ENCODE peak calls at places on chromosome 17, in four cellular contexts. W is A549, S is GM12878, Y is K562. L is an unnamed sample.

GRCh38 chr17:7410634-7411426 is 3.2 kb downstream of the NLGN2 start:
- DNase-seq in Y (no peak), S (no peak), W (no peak), L (no peak)

GRCh38 chr17:57294629-57295501 is 38.5 kb downstream of the MSI2 start:
- DNase-seq in S (no peak), W (peak; percentile 28), Y (peak; percentile 33), L (peak; percentile 21)

GRCh38 chr17:76681222-76682137 is 29.3 kb downstream of the MXRA7 start:
- DNase-seq in W (peak; percentile 77), Y (peak; percentile 70), S (no peak), L (peak; percentile 58)

GRCh38 chr17:59651346-59651745 is 31.7 kb downstream of the CLTC start:
- DNase-seq in Y (no peak), W (no peak), S (no peak), L (no peak)

GRCh38 chr17:17757391-17757791 is 76.1 kb downstream of the RAI1 start:
- DNase-seq in Y (no peak), S (no peak), W (no peak), L (no peak)

GRCh38 chr17:37079735-37080134 is 131.0 kb downstream of the AATF start:
- DNase-seq in W (no peak), S (no peak), Y (no peak), L (no peak)

GRCh38 chr17:35612924-35613521 is 25.9 kb downstream of the AP2B1 start:
- DNase-seq in Y (peak; percentile 28), W (peak; percentile 68), S (no peak), L (peak; percentile 48)

GRCh38 chr17:57121308-57122042 is 36.4 kb downstream of the AKAP1 start:
- DNase-seq in W (peak; percentile 56), S (no peak), Y (peak; percentile 55), L (no peak)

GRCh38 chr17:76714822-76715461 is 4.2 kb upstream of the MXRA7 start:
- DNase-seq in W (peak; percentile 57), Y (peak; percentile 47), S (no peak), L (no peak)

GRCh38 chr17:53794875-53795274 is 27.9 kb upstream of the KIF2B start:
- DNase-seq in Y (no peak), S (no peak), W (no peak), L (no peak)

GRCh38 chr17:10875411-10875810 is 37.5 kb upstream of the PIRT start:
- DNase-seq in Y (peak; percentile 15), S (no peak), W (peak; percentile 14), L (no peak)

GRCh38 chr17:37744633-37744927 is 279 bp downstream of the HNF1B start:
- DNase-seq in S (no peak), Y (no peak), W (peak; percentile 73), L (no peak)

GRCh38 chr17:3740611-3741073 is 16.9 kb downstream of the HASPIN start:
- DNase-seq in W (no peak), S (no peak), Y (no peak), L (no peak)

GRCh38 chr17:57518587-57519118 is 226.4 kb downstream of the CCDC182 start:
- DNase-seq in Y (no peak), W (no peak), S (no peak), L (no peak)

GRCh38 chr17:68771867-68772515 is 170.8 kb upstream of the FAM20A start:
- DNase-seq in S (no peak), Y (peak; percentile 23), W (peak; percentile 74), L (peak; percentile 71)

GRCh38 chr17:27991594-27991993 is 50.9 kb upstream of the NLK start:
- DNase-seq in W (no peak), Y (no peak), S (no peak), L (peak; percentile 11)

GRCh38 chr17:43377056-43377810 is 21.6 kb upstream of the ARL4D start:
- DNase-seq in Y (no peak), W (no peak), S (no peak), L (no peak)

GRCh38 chr17:42288078-42288984 is at the start of gene STAT5A:
- DNase-seq in Y (peak; percentile 68), W (peak; percentile 73), S (no peak), L (peak; percentile 40)

GRCh38 chr17:43952351-43952723 is 1.4 kb downstream of the PYY start:
- DNase-seq in S (no peak), W (no peak), Y (peak; percentile 42), L (no peak)

GRCh38 chr17:4658478-4659305 is 17.2 kb upstream of the ALOX15 start:
- DNase-seq in Y (peak; percentile 81), S (no peak), W (no peak), L (no peak)

GRCh38 chr17:9702916-9703780 is 57.8 kb downstream of the USP43 start:
- DNase-seq in Y (no peak), S (no peak), W (no peak), L (no peak)

GRCh38 chr17:68961204-68961893 is 6.2 kb upstream of the ABCA8 start:
- DNase-seq in W (no peak), Y (no peak), S (no peak), L (no peak)

GRCh38 chr17:81518785-81519283 is 6.2 kb upstream of the ACTG1 start:
- DNase-seq in S (no peak), W (peak; percentile 58), Y (peak; percentile 69), L (no peak)

GRCh38 chr17:8155341-8156173 is 3.4 kb upstream of the PER1 start:
- DNase-seq in Y (no peak), S (no peak), W (no peak), L (no peak)

GRCh38 chr17:43125967-43126910 is 1.1 kb upstream of the BRCA1 start:
- DNase-seq in S (no peak), Y (peak; percentile 51), W (no peak), L (peak; percentile 61)

GRCh38 chr17:50211249-50212120 is 10.1 kb upstream of the COL1A1 start:
- DNase-seq in Y (no peak), W (no peak), S (no peak), L (no peak)
- H3K4me1 ChIP-seq in Y (peaks cover 57% of the 10 kb centered on the region), W (peaks cover 27% of the 10 kb centered on the region), S (peaks cover 12% of the 10 kb centered on the region), L (peaks cover 61% of the 10 kb centered on the region)

DNA sequence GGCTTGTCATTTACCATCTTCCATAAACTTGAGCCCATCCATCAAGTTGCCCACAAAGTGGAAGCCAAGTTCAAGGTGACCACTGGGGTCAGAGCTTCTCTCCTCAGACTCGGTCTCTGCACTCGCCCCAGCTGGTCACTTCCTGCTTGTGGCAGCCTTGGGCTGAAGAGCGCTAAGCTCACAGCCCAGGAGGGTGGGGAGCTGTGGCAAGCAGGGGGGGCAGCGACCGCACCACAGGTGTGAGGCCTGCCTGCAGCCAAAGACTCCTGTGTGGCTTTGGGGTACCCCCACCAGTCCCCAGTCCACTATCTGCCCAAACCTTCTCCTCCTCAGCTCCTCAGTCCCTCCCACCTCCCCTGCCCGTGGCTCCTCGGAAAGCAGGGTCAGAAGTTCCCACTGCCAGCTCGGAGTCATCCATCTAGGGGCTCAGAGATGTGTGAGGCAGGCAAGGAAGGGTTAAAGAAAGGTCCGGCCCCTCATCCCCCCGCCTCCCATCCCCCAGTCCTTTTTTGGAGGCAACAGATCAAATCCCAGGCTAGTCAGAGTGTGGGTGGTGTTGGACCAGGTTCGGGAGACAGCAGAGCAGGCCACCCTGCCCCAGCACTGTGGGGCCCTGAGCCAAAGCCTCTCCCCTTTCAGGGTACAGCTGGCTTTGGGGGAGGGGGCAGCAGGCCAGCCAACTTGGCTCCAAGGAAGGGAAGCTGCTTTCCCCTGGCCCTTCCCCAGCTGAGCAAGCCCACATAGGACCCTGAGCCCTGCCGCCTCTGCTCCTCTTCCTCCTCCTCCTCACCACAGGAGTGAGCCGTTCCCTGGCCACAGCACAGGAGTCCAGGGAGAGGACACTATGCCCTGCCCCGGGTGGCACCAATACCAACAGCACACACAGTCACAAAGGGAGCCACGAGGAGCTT is 3.2 kb downstream of the CSF3 start:
- DNase-seq in W (no peak), S (no peak), Y (no peak), L (no peak)
- TF ChIP-seq POLR2AphosphoS2 in W (no peak), S (no peak), Y (no peak), L (no peak)

GRCh38 chr17:63774982-63775290 is 966 bp downstream of the DDX42 start:
- DNase-seq in Y (no peak), W (no peak), S (no peak), L (no peak)

GRCh38 chr17:63774141-63774981 is at the start of gene DDX42:
- DNase-seq in W (peak; percentile 77), S (no peak), Y (peak; percentile 83), L (peak; percentile 64)

GRCh38 chr17:63773272-63774140 is at the start of gene CCDC47:
- DNase-seq in S (peak; percentile 98), Y (peak; percentile 94), W (peak; percentile 100), L (peak; percentile 100)

GRCh38 chr17:63772801-63773271 is 561 bp downstream of the CCDC47 start:
- DNase-seq in Y (no peak), W (peak; percentile 34), S (no peak), L (peak; percentile 31)

GRCh38 chr17:63775420-63775819 is 1.4 kb downstream of the DDX42 start:
- DNase-seq in S (no peak), W (no peak), Y (no peak), L (no peak)
- H3K27ac ChIP-seq in S (peak overlapping the region; percentile 65), W (peak overlapping the region; percentile 99), Y (peak overlapping the region; percentile 99), L (peak overlapping the region; percentile 100)

DNA sequence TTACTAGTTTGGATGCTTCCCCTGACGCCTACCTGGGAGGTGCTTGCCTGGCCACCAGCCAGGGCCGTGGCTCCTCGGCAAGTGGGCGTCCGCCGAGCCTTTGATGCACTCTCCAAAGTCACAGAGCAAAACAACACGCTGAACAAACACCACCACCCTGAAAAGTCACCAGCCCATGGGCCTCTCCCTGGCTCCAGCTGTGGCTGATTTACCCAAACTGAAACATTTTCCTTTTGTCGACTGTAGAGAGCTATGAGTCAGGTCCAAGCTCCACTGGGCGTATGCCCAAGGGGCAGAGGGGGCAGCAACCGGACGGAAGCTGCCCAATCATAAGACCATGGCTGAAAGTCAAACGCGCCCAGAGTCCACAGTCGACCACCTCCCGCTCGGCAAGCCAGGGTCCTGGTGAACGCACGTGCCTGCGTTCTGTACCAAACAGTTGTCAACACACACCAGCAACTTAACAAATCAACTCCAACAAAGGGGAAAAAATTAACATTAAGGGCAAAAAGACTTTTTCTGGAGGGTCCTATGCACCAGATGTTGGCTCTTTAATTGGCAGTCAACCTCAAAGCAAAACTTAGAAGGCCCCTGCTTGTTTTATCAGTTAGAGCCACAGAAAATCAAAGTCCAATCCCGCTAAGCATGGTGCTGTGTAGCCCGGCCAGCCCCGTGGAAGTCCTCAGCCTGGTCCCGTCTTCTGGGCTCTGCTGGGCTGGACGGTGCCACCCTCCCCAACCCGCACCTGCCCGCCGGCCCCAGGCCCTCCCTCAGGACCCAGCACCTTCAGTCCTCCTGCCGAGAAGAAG is 47.3 kb downstream of the TBC1D16 start:
- DNase-seq in S (no peak), Y (no peak), W (peak; percentile 83), L (peak; percentile 99)
- H3K4me1 ChIP-seq in S (no peaks in the 10 kb centered on the region), Y (peaks cover 11% of the 10 kb centered on the region), W (peaks cover 77% of the 10 kb centered on the region), L (peaks cover 92% of the 10 kb centered on the region)